ENCODE peak calls at places on chromosomes 7 and 10, in nine cellular contexts. C, Z, K, A, I, V, Y, M and T are unnamed samples.

GRCh38 chr7:88141025-88141424 is 78.8 kb downstream of the SRI start:
- DNase-seq in C (peak; percentile 51), Z (no peak), K (peak; percentile 52), A (no peak), I (no peak), V (peak; percentile 52), Y (no peak), M (peak; percentile 2), T (no peak)

GRCh38 chr7:97155897-97156418 is 38.5 kb downstream of the SDHAF3 start:
- DNase-seq in C (no peak), Z (no peak), K (no peak), A (no peak), I (no peak), V (no peak), Y (no peak), M (no peak), T (no peak)

GRCh38 chr7:22082886-22083710 is 137.4 kb upstream of the CDCA7L start:
- DNase-seq in C (peak; percentile 95), Z (peak; percentile 53), K (peak; percentile 94), A (peak; percentile 85), I (peak; percentile 79), V (peak; percentile 79), Y (peak; percentile 97), M (peak; percentile 94), T (peak; percentile 90)

GRCh38 chr10:103678104-103678526 is 177.3 kb downstream of the SH3PXD2A start:
- DNase-seq in C (no peak), Z (no peak), K (peak; percentile 94), A (peak; percentile 92), I (peak; percentile 95), V (no peak), Y (peak; percentile 94), M (peak; percentile 55), T (peak; percentile 99)

GRCh38 chr7:131139462-131139861 is 188.2 kb upstream of the MKLN1 start:
- DNase-seq in C (no peak), Z (no peak), K (no peak), A (no peak), I (no peak), V (no peak), Y (no peak), M (no peak), T (no peak)

GRCh38 chr7:67711706-67712105 is 715.1 kb downstream of the TYW1 start:
- DNase-seq in C (no peak), Z (no peak), K (no peak), A (no peak), I (no peak), V (no peak), Y (no peak), M (no peak), T (no peak)

GRCh38 chr10:74282853-74283205 is 131.8 kb downstream of the ADK start:
- DNase-seq in C (no peak), Z (no peak), K (no peak), A (no peak), I (no peak), V (peak; percentile 99), Y (no peak), M (no peak), T (peak; percentile 66)

GRCh38 chr7:140212100-140212881 is 35.5 kb upstream of the KDM7A start:
- DNase-seq in C (no peak), Z (no peak), K (no peak), A (peak; percentile 92), I (no peak), V (peak; percentile 46), Y (no peak), M (no peak), T (peak; percentile 65)

GRCh38 chr7:129240119-129240815 is 15.4 kb downstream of the AHCYL2 start:
- DNase-seq in C (no peak), Z (no peak), K (no peak), A (no peak), I (no peak), V (no peak), Y (no peak), M (peak; percentile 16), T (peak; percentile 46)

GRCh38 chr10:112359606-112360307 is 14.2 kb upstream of the ACSL5 start:
- DNase-seq in C (no peak), Z (no peak), K (no peak), A (no peak), I (no peak), V (no peak), Y (no peak), M (no peak), T (no peak)
- H2AFZ ChIP-seq in C (no peak overlapping the region), Z (peak overlapping the region; percentile 40), K (no peak overlapping the region), A (no peak overlapping the region), I (no peak overlapping the region), V (no peak overlapping the region), Y (no peak overlapping the region), M (peak overlapping the region; percentile 14), T (no peak overlapping the region)

GRCh38 chr10:33052476-33052875 is 94.4 kb upstream of the ITGB1 start:
- DNase-seq in C (no peak), Z (no peak), K (no peak), A (no peak), I (no peak), V (no peak), Y (no peak), M (no peak), T (no peak)
- TF ChIP-seq EZH2phosphoT487 in C (no peak), Z (no peak), K (no peak), A (no peak), I (no peak), V (no peak), Y (no peak), M (no peak), T (no peak)

DNA sequence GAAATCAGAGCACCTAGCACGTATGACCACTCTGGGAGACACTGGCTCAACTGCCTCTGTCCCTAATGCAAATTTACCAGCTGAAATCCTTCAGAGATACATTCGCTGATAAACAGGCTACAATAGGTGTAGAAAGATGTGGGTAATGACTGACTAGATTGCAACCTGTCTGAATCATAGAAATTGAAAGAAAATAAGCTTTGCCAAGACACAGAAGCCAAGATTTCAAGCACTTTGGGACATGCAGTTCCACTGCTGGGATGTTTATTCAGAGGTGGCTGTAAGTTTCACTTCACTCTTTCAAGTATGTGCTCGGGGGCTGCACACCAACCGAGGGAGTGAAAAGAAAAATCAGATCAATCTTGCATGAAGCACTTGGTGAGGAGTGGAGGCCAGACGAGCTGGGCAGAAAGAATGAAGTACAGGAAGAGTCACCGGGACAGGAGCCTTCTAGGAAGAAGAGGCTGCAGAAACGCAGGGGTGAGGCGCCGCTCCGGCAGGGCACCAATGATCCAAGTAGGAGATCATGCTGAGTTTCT is 276.7 kb downstream of the PARD3 start:
- DNase-seq in C (no peak), Z (no peak), K (no peak), A (peak; percentile 49), I (peak; percentile 8), V (no peak), Y (no peak), M (no peak), T (peak; percentile 50)
- H3K4me3 ChIP-seq in C (no peak overlapping the region), Z (no peak overlapping the region), K (no peak overlapping the region), A (peak overlapping the region; percentile 70), I (no peak overlapping the region), V (no peak overlapping the region), Y (no peak overlapping the region), M (no peak overlapping the region), T (peak overlapping the region; percentile 72)

DNA sequence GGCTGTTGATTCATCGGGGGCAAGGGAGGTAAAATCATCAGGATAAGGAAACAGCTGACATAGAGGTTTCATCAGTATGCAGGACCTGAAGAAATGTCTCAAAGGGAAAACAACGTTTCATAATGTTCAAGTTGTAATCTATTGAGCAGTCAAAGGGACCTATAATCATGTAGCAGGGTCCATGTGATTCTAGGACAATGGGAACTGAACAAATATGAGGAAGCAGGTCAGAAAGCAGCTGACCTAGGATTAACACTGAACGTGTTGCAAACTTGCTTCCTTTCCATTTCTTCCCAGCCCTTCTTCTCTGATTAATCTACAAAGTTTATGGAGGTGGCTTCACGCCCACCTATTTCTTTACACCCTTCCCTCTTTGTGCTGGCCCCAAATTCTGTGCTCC is 256.9 kb upstream of the AKR1E2 start:
- DNase-seq in C (no peak), Z (no peak), K (no peak), A (no peak), I (no peak), V (no peak), Y (no peak), M (no peak), T (no peak)
- H2AFZ ChIP-seq in C (no peak overlapping the region), Z (no peak overlapping the region), K (no peak overlapping the region), A (peak overlapping the region; percentile 14), I (no peak overlapping the region), V (no peak overlapping the region), Y (no peak overlapping the region), M (no peak overlapping the region), T (no peak overlapping the region)

GRCh38 chr10:107971411-107971810 is 806.9 kb upstream of the SORCS1 start:
- DNase-seq in C (no peak), Z (no peak), K (no peak), A (no peak), I (no peak), V (peak; percentile 79), Y (no peak), M (no peak), T (peak; percentile 88)

GRCh38 chr10:107966817-107967216 is 802.3 kb upstream of the SORCS1 start:
- DNase-seq in C (no peak), Z (no peak), K (no peak), A (no peak), I (no peak), V (peak; percentile 30), Y (no peak), M (no peak), T (peak; percentile 53)

GRCh38 chr10:107970512-107970911 is 806.0 kb upstream of the SORCS1 start:
- DNase-seq in C (no peak), Z (no peak), K (no peak), A (no peak), I (no peak), V (peak; percentile 83), Y (no peak), M (no peak), T (no peak)

GRCh38 chr10:107969936-107970335 is 805.4 kb upstream of the SORCS1 start:
- DNase-seq in C (no peak), Z (no peak), K (no peak), A (no peak), I (no peak), V (no peak), Y (no peak), M (no peak), T (no peak)

DNA sequence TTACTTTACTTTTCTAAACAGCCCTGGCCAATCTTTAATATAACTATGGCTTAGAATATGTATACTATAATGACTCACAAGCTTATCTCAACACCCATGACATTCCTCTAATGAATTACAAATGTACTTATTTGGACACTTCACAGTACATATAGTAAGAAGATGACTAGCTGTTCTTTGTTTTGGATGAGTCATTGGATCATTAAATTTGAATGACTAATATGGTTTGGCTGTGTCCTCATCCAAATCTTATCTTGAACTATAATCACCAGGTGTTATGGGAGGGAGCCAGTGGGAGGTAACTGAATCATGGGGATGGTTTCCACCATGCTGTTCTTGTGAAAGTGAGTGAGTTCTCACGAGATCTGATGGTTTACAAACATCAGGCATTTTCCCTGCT is 807.5 kb upstream of the SORCS1 start:
- DNase-seq in C (no peak), Z (no peak), K (peak; percentile 30), A (no peak), I (no peak), V (peak; percentile 93), Y (no peak), M (no peak), T (peak; percentile 90)
- TF ChIP-seq EZH2phosphoT487 in C (no peak), Z (no peak), K (no peak), A (no peak), I (no peak), V (no peak), Y (no peak), M (no peak), T (peak; percentile 46)